ENCODE peak calls at places on chromosomes 5 and 9, in eight cellular contexts. S is ascending aorta; D is naive thymus-derived CD4-positive, alpha-beta T cell; F is astrocyte of the spinal cord; R is tibial nerve; M is GM18507; J is left ventricle myocardium inferior; B is stimulated activated naive CD8-positive, alpha-beta T cell treated with anti-CD3 and anti-CD28 coated beads, Interleukin-15, Interleukin-2, amounts not matched to agents 100 U/mL and 50 U/mL, for 24 hours. Q is an unnamed sample.

GRCh38 chr5:77076961-77077820 is 9.9 kb downstream of the ZBED3 start:
- DNase-seq in F (peak), J (peak), R (peak), D (peak), S (no peak), B (peak), M (peak), Q (peak)

GRCh38 chr5:54404568-54404967 is 50.9 kb upstream of the HSPB3 start:
- DNase-seq in F (no peak), D (no peak), J (no peak), B (no peak), R (no peak), M (no peak), S (no peak), Q (no peak)

GRCh38 chr9:126151671-126152050 is 175.0 kb upstream of the MVB12B start:
- DNase-seq in D (no peak), F (no peak), J (no peak), B (no peak), M (no peak), R (no peak), S (no peak), Q (no peak)

GRCh38 chr9:114276908-114277821 is 45.7 kb upstream of the ORM1 start:
- DNase-seq in S (peak), J (peak), F (peak), D (no peak), B (no peak), M (no peak), R (no peak), Q (no peak)

GRCh38 chr9:76373173-76373771 is 21.0 kb downstream of the RFK start:
- DNase-seq in R (peak), M (no peak), F (peak), J (peak), S (no peak), D (no peak), B (no peak), Q (no peak)

GRCh38 chr9:3525088-3525835 is 539 bp downstream of the RFX3 start:
- DNase-seq in F (no peak), R (no peak), M (no peak), B (peak), D (no peak), S (no peak), J (peak), Q (no peak)

GRCh38 chr9:123543492-123543891 is 187.5 kb downstream of the CRB2 start:
- DNase-seq in F (no peak), R (no peak), J (no peak), D (no peak), B (no peak), M (no peak), S (no peak), Q (no peak)

GRCh38 chr5:99019812-99020697 is 91.2 kb upstream of the CHD1 start:
- DNase-seq in D (no peak), F (peak), B (no peak), M (no peak), J (no peak), R (no peak), S (no peak), Q (no peak)

GRCh38 chr9:978117-978830 is 1.8 kb downstream of the DMRT3 start:
- DNase-seq in R (no peak), D (no peak), F (no peak), S (no peak), M (no peak), B (no peak), J (no peak), Q (no peak)

GRCh38 chr9:5438301-5439162 is 807 bp upstream of the PLGRKT start:
- DNase-seq in J (no peak), M (no peak), S (no peak), F (peak), D (no peak), R (no peak), B (peak), Q (peak)

GRCh38 chr9:30484690-30485089 is 1899.8 kb upstream of the ACO1 start:
- DNase-seq in B (no peak), R (no peak), M (no peak), J (no peak), F (no peak), S (no peak), D (no peak), Q (no peak)

GRCh38 chr5:125011982-125012381 is 265.5 kb upstream of the ZNF608 start:
- DNase-seq in M (no peak), R (no peak), F (no peak), J (no peak), B (no peak), S (no peak), D (no peak), Q (no peak)

GRCh38 chr5:34656700-34657549 is 797 bp downstream of the RAI14 start:
- DNase-seq in B (peak), J (peak), D (no peak), R (no peak), F (no peak), S (no peak), M (no peak), Q (no peak)

GRCh38 chr5:111756701-111757581 is at the start of gene NREP:
- DNase-seq in M (peak), D (peak), S (peak), B (peak), J (peak), F (peak), R (peak), Q (no peak)

GRCh38 chr5:37900692-37901091 is 60.9 kb upstream of the GDNF start:
- DNase-seq in B (no peak), J (peak), F (peak), D (no peak), S (no peak), R (peak), M (no peak), Q (no peak)